ENCODE peak calls at places on chromosome 16, in four cellular contexts. E is cerebellar nuclear complex; O is activated CD4-positive, CD25-positive, alpha-beta regulatory T cell; B is activated effector memory CD4-positive, alpha-beta T cell treated with anti-CD3 and anti-CD28 coated beads, Interleukin-2, amount 50 U/mL, for 16 hours. Y is an unnamed sample.

GRCh38 chr16:80682435-80683070 is 121.8 kb downstream of the CDYL2 start:
- DNase-seq in E (no peak), O (no peak), B (no peak), Y (no peak)

GRCh38 chr16:15949210-15950166 is at the start of gene ABCC1:
- DNase-seq in E (no peak), O (peak; percentile 23), B (peak; percentile 85), Y (no peak)

GRCh38 chr16:3065742-3066439 is 451 bp downstream of the IL32 start:
- DNase-seq in E (no peak), O (no peak), B (peak; percentile 77), Y (no peak)

GRCh38 chr16:46980926-46981325 is 7.5 kb upstream of the DNAJA2 start:
- DNase-seq in E (no peak), O (no peak), B (no peak), Y (no peak)

GRCh38 chr16:3980311-3981111 is 100.0 kb upstream of the CREBBP start:
- DNase-seq in E (no peak), O (no peak), B (no peak), Y (no peak)

GRCh38 chr16:87853411-87854052 is 15.8 kb downstream of the SLC7A5 start:
- DNase-seq in E (peak; percentile 40), O (peak; percentile 63), B (peak; percentile 94), Y (peak; percentile 44)

GRCh38 chr16:54282202-54282922 is 4.2 kb downstream of the IRX3 start:
- DNase-seq in E (no peak), O (no peak), B (peak; percentile 42), Y (no peak)

GRCh38 chr16:85321856-85322271 is 209.6 kb upstream of the CIBAR2 start:
- DNase-seq in E (no peak), O (no peak), B (no peak), Y (no peak)

GRCh38 chr16:66705790-66706505 is 9.4 kb upstream of the CMTM4 start:
- DNase-seq in E (no peak), O (no peak), B (no peak), Y (no peak)

GRCh38 chr16:4677390-4677789 is 16.0 kb upstream of the NUDT16L1 start:
- DNase-seq in E (no peak), O (no peak), B (no peak), Y (no peak)

GRCh38 chr16:66427036-66427446 is at the start of gene BEAN1:
- DNase-seq in E (no peak), O (no peak), B (no peak), Y (no peak)

GRCh38 chr16:2790631-2791030 is 3.3 kb upstream of the PRSS33 start:
- DNase-seq in E (no peak), O (no peak), B (peak; percentile 33), Y (no peak)

GRCh38 chr16:49439676-49440075 is 66.1 kb downstream of the C16orf78 start:
- DNase-seq in E (no peak), O (no peak), B (peak; percentile 38), Y (no peak)

GRCh38 chr16:89009343-89010209 is 32.6 kb upstream of the CBFA2T3 start:
- DNase-seq in E (no peak), O (no peak), B (no peak), Y (no peak)

GRCh38 chr16:84247341-84247740 is 7.5 kb upstream of the KCNG4 start:
- DNase-seq in E (no peak), O (no peak), B (no peak), Y (no peak)

GRCh38 chr16:57797526-57798266 is 4.6 kb downstream of the KIFC3 start:
- DNase-seq in E (no peak), O (no peak), B (no peak), Y (no peak)

GRCh38 chr16:29899516-29900101 is at the start of gene SEZ6L2:
- DNase-seq in E (no peak), O (no peak), B (peak; percentile 92), Y (peak; percentile 43)

GRCh38 chr16:73725147-73725546 is 571.5 kb upstream of the PSMD7 start:
- DNase-seq in E (no peak), O (no peak), B (no peak), Y (no peak)

GRCh38 chr16:66948034-66948821 is 12.8 kb upstream of the CES3 start:
- DNase-seq in E (no peak), O (no peak), B (no peak), Y (no peak)

GRCh38 chr16:73196670-73197069 is 148.7 kb upstream of the ZFHX3 start:
- DNase-seq in E (no peak), O (no peak), B (no peak), Y (no peak)

GRCh38 chr16:13478991-13479390 is 441.0 kb upstream of the ERCC4 start:
- DNase-seq in E (no peak), O (no peak), B (no peak), Y (no peak)

GRCh38 chr16:74726736-74727135 is 26.1 kb upstream of the MLKL start:
- DNase-seq in E (no peak), O (no peak), B (no peak), Y (no peak)

GRCh38 chr16:29994613-29995329 is 646 bp downstream of the HIRIP3 start:
- DNase-seq in E (no peak), O (no peak), B (peak; percentile 90), Y (peak; percentile 8)

GRCh38 chr16:28210979-28211505 is 723 bp downstream of the XPO6 start:
- DNase-seq in E (no peak), O (peak; percentile 43), B (peak; percentile 89), Y (no peak)

GRCh38 chr16:30985401-30986128 is 558 bp downstream of the HSD3B7 start:
- DNase-seq in E (no peak), O (no peak), B (no peak), Y (no peak)

GRCh38 chr16:77409311-77409710 is 25.5 kb downstream of the ADAMTS18 start:
- DNase-seq in E (no peak), O (no peak), B (no peak), Y (no peak)

GRCh38 chr16:20740007-20740883 is 1.4 kb downstream of the THUMPD1 start:
- DNase-seq in E (no peak), O (no peak), B (peak; percentile 60), Y (no peak)

GRCh38 chr16:47503936-47504335 is 42.8 kb downstream of the PHKB start:
- DNase-seq in E (no peak), O (no peak), B (no peak), Y (no peak)

GRCh38 chr16:81797443-81797842 is 18.4 kb downstream of the PLCG2 start:
- DNase-seq in E (no peak), O (no peak), B (no peak), Y (no peak)

GRCh38 chr16:55700067-55700466 is 44.3 kb downstream of the SLC6A2 start:
- DNase-seq in E (no peak), O (no peak), B (no peak), Y (no peak)

GRCh38 chr16:2770057-2770780 is 6.9 kb downstream of the ELOB start:
- DNase-seq in E (no peak), O (no peak), B (no peak), Y (no peak)

GRCh38 chr16:83785455-83785854 is 22.3 kb upstream of the HSBP1 start:
- DNase-seq in E (no peak), O (no peak), B (no peak), Y (no peak)

GRCh38 chr16:88763502-88764053 is 21.4 kb downstream of the PIEZO1 start:
- DNase-seq in E (no peak), O (no peak), B (no peak), Y (no peak)

GRCh38 chr16:77677129-77677528 is 45.2 kb upstream of the NUDT7 start:
- DNase-seq in E (no peak), O (no peak), B (no peak), Y (no peak)

GRCh38 chr16:86971251-86971650 is 345.9 kb downstream of the C16orf95 start:
- DNase-seq in E (no peak), O (no peak), B (no peak), Y (no peak)

GRCh38 chr16:78478267-78478821 is 378.9 kb downstream of the WWOX start:
- DNase-seq in E (no peak), O (no peak), B (no peak), Y (no peak)

Y was measured in NCI-H1048.